ENCODE peak calls at places on chromosomes 1 and 21, in ten cellular contexts. E is mucosa of descending colon; A is CD8-positive, alpha-beta T cell; Y is cardiac muscle cell; R is heart left ventricle; N is right lobe of liver; I is SK-N-SH; C is adrenal gland; F is ovary; J is spleen. K is an unnamed sample. For H3K4me1 and H3K9me3, the result is how much of the 10 kb centered on the place peaks cover.

GRCh38 chr1:2300004-2300771 is 72.1 kb downstream of the SKI start:
- DNase-seq in E (peak), A (peak), Y (no peak), R (no peak), N (no peak), I (no peak), C (no peak), F (no peak), J (peak), K (no peak)

GRCh38 chr1:217982711-217983405 is 302.2 kb upstream of the RRP15 start:
- DNase-seq in E (no peak), A (no peak), Y (no peak), R (no peak), N (no peak), I (no peak), C (no peak), F (no peak), J (no peak), K (no peak)

GRCh38 chr1:56527548-56528302 is 51.6 kb downstream of the PLPP3 start:
- DNase-seq in E (peak), A (no peak), Y (no peak), R (no peak), N (no peak), I (no peak), C (no peak), F (no peak), J (no peak), K (no peak)

GRCh38 chr1:170205301-170205700 is 59.5 kb downstream of the NTMT2 start:
- DNase-seq in E (no peak), A (no peak), Y (no peak), R (no peak), N (no peak), I (no peak), C (no peak), F (no peak), J (no peak), K (no peak)

GRCh38 chr1:160550572-160551034 is 27.5 kb upstream of the SLAMF6 start:
- DNase-seq in E (no peak), A (peak), Y (no peak), R (no peak), N (no peak), I (no peak), C (no peak), F (no peak), J (peak), K (no peak)

GRCh38 chr1:204080163-204080903 is 7.4 kb downstream of the SOX13 start:
- DNase-seq in E (peak), A (no peak), Y (peak), R (peak), N (peak), I (peak), C (peak), F (peak), J (peak), K (peak)

GRCh38 chr1:232923739-232924386 is 26.5 kb upstream of the NTPCR start:
- DNase-seq in E (no peak), A (peak), Y (no peak), R (no peak), N (no peak), I (no peak), C (no peak), F (no peak), J (no peak), K (no peak)

GRCh38 chr1:227883073-227883520 is 64.6 kb downstream of the WNT9A start:
- DNase-seq in E (no peak), A (no peak), Y (no peak), R (peak), N (peak), I (peak), C (peak), F (no peak), J (peak), K (no peak)

GRCh38 chr1:234603221-234604204 is 6.5 kb downstream of the IRF2BP2 start:
- DNase-seq in E (no peak), A (no peak), Y (no peak), R (no peak), N (no peak), I (no peak), C (no peak), F (no peak), J (no peak), K (no peak)

GRCh38 chr1:118563969-118564951 is 379.2 kb upstream of the SPAG17 start:
- DNase-seq in E (no peak), A (no peak), Y (no peak), R (no peak), N (no peak), I (no peak), C (no peak), F (no peak), J (no peak), K (no peak)

GRCh38 chr1:3473381-3473844 is 18.9 kb downstream of the ARHGEF16 start:
- DNase-seq in E (peak), A (no peak), Y (no peak), R (no peak), N (no peak), I (no peak), C (no peak), F (no peak), J (no peak), K (no peak)

GRCh38 chr1:87872189-87872588 is 543.5 kb downstream of the LMO4 start:
- DNase-seq in E (no peak), A (no peak), Y (no peak), R (no peak), N (no peak), I (no peak), C (no peak), F (no peak), J (no peak), K (no peak)

GRCh38 chr21:39180429-39181019 is 2.7 kb downstream of the PSMG1 start:
- DNase-seq in E (no peak), A (no peak), Y (no peak), R (no peak), N (no peak), I (no peak), C (no peak), F (no peak), J (no peak), K (no peak)

GRCh38 chr21:39183272-39184049 is at the start of gene PSMG1:
- DNase-seq in E (peak), A (peak), Y (peak), R (peak), N (peak), I (peak), C (peak), F (peak), J (peak), K (peak)

GRCh38 chr21:39182016-39182415 is 1.2 kb downstream of the PSMG1 start:
- DNase-seq in E (no peak), A (no peak), Y (no peak), R (no peak), N (no peak), I (no peak), C (no peak), F (no peak), J (no peak), K (no peak)

GRCh38 chr21:39182484-39183271 is 573 bp downstream of the PSMG1 start:
- DNase-seq in E (no peak), A (peak), Y (peak), R (no peak), N (no peak), I (no peak), C (peak), F (no peak), J (no peak), K (no peak)

DNA sequence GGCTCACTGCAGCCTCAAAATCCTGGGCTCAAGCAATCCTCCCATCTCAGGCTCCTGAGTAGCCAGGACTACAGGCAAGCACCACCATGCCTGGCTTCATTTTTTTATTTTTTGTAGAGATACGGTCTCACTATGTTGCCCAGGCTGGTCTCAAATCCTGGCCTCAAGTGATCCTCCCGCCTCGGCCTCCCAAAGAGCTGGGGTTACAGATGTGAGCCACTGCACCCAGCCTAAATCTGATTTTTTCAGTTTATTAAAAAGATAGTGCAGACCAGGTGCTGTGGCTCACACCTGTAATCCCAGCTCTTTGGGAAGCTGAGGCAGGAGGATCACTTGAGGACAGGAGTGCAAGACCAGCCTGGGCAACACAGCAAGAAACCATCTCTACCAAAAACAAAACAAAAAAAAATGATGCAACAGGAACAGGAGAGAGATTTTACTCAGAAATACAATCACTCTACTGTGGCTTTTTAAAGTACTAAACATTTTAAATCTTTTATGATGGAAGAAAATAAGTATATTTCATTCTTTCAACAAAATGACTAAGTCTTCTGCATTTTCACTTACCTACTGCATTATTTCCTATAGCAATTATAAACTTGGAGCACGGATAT is 1.9 kb downstream of the PSMG1 start:
- DNase-seq in E (no peak), A (no peak), Y (no peak), R (no peak), N (no peak), I (no peak), C (no peak), F (no peak), J (no peak), K (no peak)
- H3K4me1 ChIP-seq in E (under half), A (under half), Y (under half), R (under half), N (under half), I (under half), C (under half), F (under half), J (under half), K (under half)

GRCh38 chr1:42951588-42951987 is 7.1 kb downstream of the SLC2A1 start:
- DNase-seq in E (no peak), A (no peak), Y (no peak), R (no peak), N (no peak), I (no peak), C (no peak), F (no peak), J (no peak), K (no peak)

GRCh38 chr1:42955311-42956063 is 3.2 kb downstream of the SLC2A1 start:
- DNase-seq in E (no peak), A (no peak), Y (no peak), R (no peak), N (no peak), I (no peak), C (no peak), F (no peak), J (no peak), K (no peak)

GRCh38 chr1:42956739-42957138 is 1.9 kb downstream of the SLC2A1 start:
- DNase-seq in E (no peak), A (no peak), Y (no peak), R (no peak), N (no peak), I (no peak), C (no peak), F (no peak), J (no peak), K (no peak)

GRCh38 chr1:42952353-42953001 is 6.2 kb downstream of the SLC2A1 start:
- DNase-seq in E (no peak), A (peak), Y (no peak), R (no peak), N (no peak), I (no peak), C (no peak), F (no peak), J (peak), K (no peak)

DNA sequence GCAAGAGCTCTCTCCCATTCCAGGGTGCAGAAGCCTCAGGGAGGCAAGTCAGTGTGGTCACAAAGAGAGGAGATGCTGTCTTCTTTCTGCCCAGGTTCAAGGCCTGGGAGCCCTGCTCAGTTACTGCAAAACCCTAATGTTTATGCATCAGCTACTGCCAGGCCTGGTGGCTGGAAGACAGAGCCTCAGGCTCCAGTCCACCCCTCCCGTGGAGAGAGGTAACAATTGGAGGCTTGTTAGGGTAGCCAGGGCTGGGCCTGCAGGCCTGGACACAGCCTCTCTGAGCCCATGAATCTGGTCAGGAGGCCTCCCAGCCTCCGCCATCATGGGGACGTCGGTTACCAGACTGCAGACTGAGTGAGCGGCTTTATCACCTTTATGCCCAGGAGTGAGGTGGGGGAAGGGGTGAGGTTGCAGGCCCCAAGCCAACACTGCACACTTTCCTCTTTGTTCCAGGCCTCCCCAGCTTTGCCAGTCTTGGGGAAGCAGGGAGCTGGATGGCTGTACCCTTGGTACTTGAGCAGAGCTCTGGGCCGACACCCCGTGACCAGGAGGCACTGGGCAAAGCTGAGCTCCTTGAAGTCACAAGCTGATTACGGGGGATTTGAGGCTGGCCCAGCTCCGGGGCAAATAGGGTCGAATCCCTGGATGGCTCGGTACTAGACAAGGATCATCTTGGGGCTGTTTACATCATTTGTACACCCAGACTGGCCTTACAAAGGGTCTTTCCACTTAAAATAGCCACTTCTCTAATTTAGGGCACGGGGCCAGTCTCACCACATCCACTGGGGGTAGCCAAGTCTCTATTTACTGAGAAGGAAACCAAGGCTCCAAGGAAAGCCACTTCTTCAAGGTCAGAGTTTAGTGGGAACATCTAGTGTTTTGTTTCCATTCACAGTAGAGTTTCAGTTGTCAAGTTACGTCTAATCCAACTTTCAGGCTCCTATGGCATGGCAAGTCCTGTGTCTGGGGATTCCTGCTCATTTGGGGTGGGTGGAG is 5.2 kb downstream of the SLC2A1 start:
- DNase-seq in E (no peak), A (no peak), Y (no peak), R (no peak), N (no peak), I (peak), C (no peak), F (no peak), J (no peak), K (no peak)
- TF ChIP-seq CTCF in E (no peak), A (no peak), Y (no peak), R (no peak), N (no peak), I (no peak), C (no peak), F (no peak), J (no peak), K (no peak)

DNA sequence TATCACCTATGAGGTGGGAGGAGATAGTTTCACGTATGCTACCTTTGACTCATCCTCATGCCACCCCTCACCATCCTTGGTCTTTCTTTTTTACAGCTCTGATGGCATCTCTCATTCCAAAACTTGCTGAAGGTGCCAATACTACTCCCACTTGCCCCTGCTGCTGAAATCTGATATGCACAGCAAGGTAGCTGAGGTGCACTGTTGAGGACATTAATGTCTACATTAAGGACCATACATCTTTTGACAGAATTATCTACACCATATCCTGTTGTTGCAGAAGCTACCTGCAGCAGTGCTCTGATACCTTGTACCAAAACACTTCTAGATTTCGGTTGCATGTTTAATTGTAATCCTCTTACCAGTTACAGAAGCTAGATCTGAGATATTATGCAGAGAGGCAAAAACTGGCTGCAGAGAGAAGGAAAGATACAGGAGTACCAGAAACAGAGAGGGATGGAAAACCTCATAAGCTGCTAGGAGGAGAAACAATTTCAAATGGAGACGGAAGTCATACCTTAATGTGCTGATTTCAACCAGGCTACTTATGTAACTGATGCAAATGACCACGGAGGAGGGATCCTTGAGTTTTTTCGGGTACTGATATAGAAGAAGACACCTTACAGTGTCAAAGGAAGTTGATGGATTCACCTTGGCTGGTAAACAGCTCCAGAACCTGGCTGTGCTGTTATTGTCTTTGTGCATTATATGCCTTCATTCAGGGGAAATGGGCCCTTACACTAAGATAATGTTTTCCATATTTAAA is 19.3 kb upstream of the PTPRC start:
- DNase-seq in E (no peak), A (no peak), Y (no peak), R (no peak), N (no peak), I (no peak), C (no peak), F (no peak), J (no peak), K (no peak)
- H3K9me3 ChIP-seq in E (under half), A (under half), Y (under half), R (under half), N (under half), I (under half), C (under half), F (under half), J (under half), K (under half)

GRCh38 chr1:91783423-91784162 is 102.4 kb downstream of the TGFBR3 start:
- DNase-seq in E (no peak), A (no peak), Y (no peak), R (no peak), N (no peak), I (no peak), C (no peak), F (no peak), J (no peak), K (no peak)

GRCh38 chr1:91784191-91784590 is 101.8 kb downstream of the TGFBR3 start:
- DNase-seq in E (no peak), A (no peak), Y (no peak), R (no peak), N (no peak), I (no peak), C (no peak), F (no peak), J (no peak), K (no peak)

GRCh38 chr1:91781916-91782622 is 103.9 kb downstream of the TGFBR3 start:
- DNase-seq in E (no peak), A (no peak), Y (no peak), R (no peak), N (no peak), I (no peak), C (no peak), F (no peak), J (no peak), K (no peak)

GRCh38 chr1:91781371-91781825 is 104.6 kb downstream of the TGFBR3 start:
- DNase-seq in E (no peak), A (no peak), Y (no peak), R (no peak), N (no peak), I (no peak), C (no peak), F (no peak), J (no peak), K (no peak)

DNA sequence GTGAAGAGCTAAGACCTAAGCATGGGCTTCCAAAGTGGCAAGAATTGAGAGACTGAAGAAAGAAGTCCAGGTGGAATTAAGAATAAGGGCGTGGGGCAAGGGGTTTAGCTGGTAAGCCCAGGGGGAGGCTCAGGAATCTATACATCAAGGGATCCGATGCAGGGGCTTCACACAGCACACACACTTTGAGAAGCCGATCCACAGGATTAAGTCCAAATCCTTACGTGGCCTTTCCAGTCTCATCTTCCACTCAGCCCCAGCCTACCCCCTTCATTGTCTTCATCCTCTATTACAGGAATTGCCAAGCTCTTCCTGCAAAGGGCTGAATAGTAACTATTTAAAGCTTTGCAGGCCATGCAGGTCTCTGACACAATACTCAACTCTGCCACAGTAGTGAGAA is 101.3 kb downstream of the TGFBR3 start:
- DNase-seq in E (no peak), A (no peak), Y (no peak), R (no peak), N (no peak), I (no peak), C (no peak), F (no peak), J (no peak), K (no peak)
- H3K4me1 ChIP-seq in E (under half), A (under half), Y (under half), R (half or more), N (under half), I (under half), C (half or more), F (under half), J (half or more), K (under half)